ENCODE peak calls at places on chromosomes 5 and 9, in nine cellular contexts. S is ascending aorta, J is cardiac muscle cell, Q is right cardiac atrium, C is neuronal stem cell, N is testis, H is astrocyte, A is MM.1S, O is A673. Z is an unnamed sample.

GRCh38 chr5:168424506-168425298 is 61.6 kb upstream of the RARS1 start:
- DNase-seq in N (no peak), C (no peak), J (no peak), S (no peak), A (no peak), Q (no peak), O (no peak), H (peak; percentile 72), Z (no peak)

GRCh38 chr5:10775646-10776045 is 14.6 kb upstream of the DAP start:
- DNase-seq in H (no peak), J (no peak), C (no peak), A (no peak), N (no peak), O (no peak), Q (no peak), S (no peak), Z (no peak)

GRCh38 chr5:6806668-6807067 is 93.4 kb downstream of the TENT4A start:
- DNase-seq in H (no peak), A (no peak), C (no peak), O (no peak), S (no peak), Q (no peak), J (no peak), N (no peak), Z (no peak)

GRCh38 chr9:134969401-134969800 is 51.7 kb upstream of the FCN1 start:
- DNase-seq in O (no peak), A (no peak), C (no peak), N (no peak), J (no peak), S (no peak), Q (no peak), H (no peak), Z (no peak)

GRCh38 chr9:101468116-101468515 is 32.5 kb upstream of the ALDOB start:
- DNase-seq in A (no peak), O (no peak), J (no peak), Q (no peak), H (no peak), N (no peak), S (no peak), C (no peak), Z (no peak)

GRCh38 chr5:112862085-112862484 is 998 bp downstream of the SRP19 start:
- DNase-seq in O (peak; percentile 17), C (no peak), S (no peak), A (no peak), N (no peak), H (no peak), J (no peak), Q (no peak), Z (peak; percentile 36)

GRCh38 chr9:82675605-82676004 is 387.3 kb downstream of the RASEF start:
- DNase-seq in Q (no peak), C (no peak), N (no peak), H (no peak), J (no peak), S (no peak), A (no peak), O (no peak), Z (no peak)

GRCh38 chr9:133464638-133465037 is 4.9 kb downstream of the CACFD1 start:
- DNase-seq in J (no peak), N (no peak), H (no peak), S (no peak), O (no peak), Q (no peak), A (no peak), C (no peak), Z (no peak)

GRCh38 chr5:751496-751895 is 33.0 kb downstream of the ZDHHC11B start:
- DNase-seq in C (no peak), N (no peak), S (no peak), A (no peak), J (no peak), H (no peak), O (no peak), Q (peak; percentile 12), Z (no peak)

GRCh38 chr5:68817696-68818695 is 275.8 kb upstream of the SLC30A5 start:
- DNase-seq in Q (no peak), C (no peak), S (no peak), H (no peak), A (no peak), J (no peak), O (no peak), N (no peak), Z (no peak)

GRCh38 chr5:16936150-16937022 is at the start of gene MYO10:
- DNase-seq in N (peak; percentile 91), H (peak; percentile 51), O (peak; percentile 85), A (no peak), J (peak; percentile 91), C (peak; percentile 93), Q (peak; percentile 77), S (no peak), Z (peak; percentile 87)

GRCh38 chr9:87062706-87063105 is 115.4 kb upstream of the GAS1 start:
- DNase-seq in S (no peak), J (no peak), C (no peak), H (no peak), A (no peak), Q (no peak), N (no peak), O (no peak), Z (no peak)

GRCh38 chr5:61737991-61738390 is 405.9 kb downstream of the ZSWIM6 start:
- DNase-seq in H (no peak), O (no peak), N (no peak), S (no peak), A (no peak), J (no peak), Q (no peak), C (no peak), Z (no peak)

GRCh38 chr5:6493681-6494454 is 45.2 kb downstream of the UBE2QL1 start:
- DNase-seq in H (no peak), Q (no peak), J (no peak), C (no peak), N (no peak), A (no peak), O (no peak), S (no peak), Z (no peak)

GRCh38 chr5:21236104-21236503 is 1248.1 kb upstream of the CDH18 start:
- DNase-seq in Q (no peak), A (no peak), J (no peak), H (no peak), C (no peak), N (no peak), S (no peak), O (no peak), Z (no peak)

GRCh38 chr5:5071554-5071953 is 68.6 kb upstream of the ADAMTS16 start:
- DNase-seq in O (no peak), S (no peak), N (no peak), C (no peak), H (no peak), Q (no peak), A (no peak), J (peak; percentile 12), Z (no peak)

GRCh38 chr5:5066276-5067186 is 73.6 kb upstream of the ADAMTS16 start:
- DNase-seq in C (no peak), A (peak; percentile 67), O (peak; percentile 45), N (no peak), H (peak; percentile 18), J (no peak), Q (no peak), S (no peak), Z (no peak)

GRCh38 chr5:5065472-5065871 is 74.7 kb upstream of the ADAMTS16 start:
- DNase-seq in H (no peak), C (no peak), N (no peak), A (no peak), J (no peak), S (no peak), Q (no peak), O (no peak), Z (no peak)

DNA sequence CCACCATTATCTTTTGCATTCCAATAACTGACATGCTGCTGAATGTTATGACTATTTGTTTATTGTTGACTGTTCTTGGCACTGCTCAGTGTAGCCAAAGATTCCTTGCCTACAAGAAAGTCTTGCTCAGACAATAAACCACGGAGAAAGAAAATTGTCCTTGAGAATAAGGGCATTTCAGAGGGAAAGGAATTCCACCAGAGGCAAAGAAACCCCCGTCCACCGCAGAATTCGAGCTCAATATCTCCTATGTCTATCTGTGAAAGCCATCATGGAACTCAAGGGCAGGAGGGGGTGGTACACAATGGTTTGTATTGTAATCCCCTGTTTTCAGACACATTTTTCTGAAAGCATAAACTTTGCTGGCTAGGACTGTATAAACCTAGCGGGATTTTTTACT is 70.3 kb upstream of the ADAMTS16 start:
- DNase-seq in N (no peak), H (no peak), Q (no peak), O (no peak), J (no peak), A (no peak), S (no peak), C (no peak), Z (no peak)
- H3K27me3 ChIP-seq in N (no peaks in the 10 kb centered on the region), H (peaks cover 4% of the 10 kb centered on the region), Q (no peaks in the 10 kb centered on the region), O (peaks cover 59% of the 10 kb centered on the region), J (no peaks in the 10 kb centered on the region), A (no peaks in the 10 kb centered on the region), S (no peaks in the 10 kb centered on the region), C (no peaks in the 10 kb centered on the region), Z (no peaks in the 10 kb centered on the region)

GRCh38 chr9:74497750-74498615 is 848 bp downstream of the RORB start:
- DNase-seq in N (no peak), A (peak; percentile 37), H (peak; percentile 51), O (peak; percentile 12), C (peak; percentile 46), Q (no peak), S (no peak), J (peak; percentile 44), Z (no peak)
- H3K27me3 ChIP-seq in N (no peaks in the 10 kb centered on the region), A (peaks cover 6% of the 10 kb centered on the region), H (peaks cover 14% of the 10 kb centered on the region), O (peaks cover 84% of the 10 kb centered on the region), C (peaks cover 8% of the 10 kb centered on the region), Q (no peaks in the 10 kb centered on the region), S (no peaks in the 10 kb centered on the region), J (peaks cover 92% of the 10 kb centered on the region), Z (peaks cover 70% of the 10 kb centered on the region)

GRCh38 chr9:36744678-36745077 is 172.0 kb downstream of the MELK start:
- DNase-seq in C (no peak), A (no peak), S (no peak), J (no peak), Q (no peak), N (no peak), O (no peak), H (no peak), Z (no peak)
- H3K27me3 ChIP-seq in C (no peaks in the 10 kb centered on the region), A (peaks cover 14% of the 10 kb centered on the region), S (no peaks in the 10 kb centered on the region), J (peaks cover 8% of the 10 kb centered on the region), Q (no peaks in the 10 kb centered on the region), N (no peaks in the 10 kb centered on the region), O (peaks cover 21% of the 10 kb centered on the region), H (peaks cover 24% of the 10 kb centered on the region), Z (peaks cover 18% of the 10 kb centered on the region)

DNA sequence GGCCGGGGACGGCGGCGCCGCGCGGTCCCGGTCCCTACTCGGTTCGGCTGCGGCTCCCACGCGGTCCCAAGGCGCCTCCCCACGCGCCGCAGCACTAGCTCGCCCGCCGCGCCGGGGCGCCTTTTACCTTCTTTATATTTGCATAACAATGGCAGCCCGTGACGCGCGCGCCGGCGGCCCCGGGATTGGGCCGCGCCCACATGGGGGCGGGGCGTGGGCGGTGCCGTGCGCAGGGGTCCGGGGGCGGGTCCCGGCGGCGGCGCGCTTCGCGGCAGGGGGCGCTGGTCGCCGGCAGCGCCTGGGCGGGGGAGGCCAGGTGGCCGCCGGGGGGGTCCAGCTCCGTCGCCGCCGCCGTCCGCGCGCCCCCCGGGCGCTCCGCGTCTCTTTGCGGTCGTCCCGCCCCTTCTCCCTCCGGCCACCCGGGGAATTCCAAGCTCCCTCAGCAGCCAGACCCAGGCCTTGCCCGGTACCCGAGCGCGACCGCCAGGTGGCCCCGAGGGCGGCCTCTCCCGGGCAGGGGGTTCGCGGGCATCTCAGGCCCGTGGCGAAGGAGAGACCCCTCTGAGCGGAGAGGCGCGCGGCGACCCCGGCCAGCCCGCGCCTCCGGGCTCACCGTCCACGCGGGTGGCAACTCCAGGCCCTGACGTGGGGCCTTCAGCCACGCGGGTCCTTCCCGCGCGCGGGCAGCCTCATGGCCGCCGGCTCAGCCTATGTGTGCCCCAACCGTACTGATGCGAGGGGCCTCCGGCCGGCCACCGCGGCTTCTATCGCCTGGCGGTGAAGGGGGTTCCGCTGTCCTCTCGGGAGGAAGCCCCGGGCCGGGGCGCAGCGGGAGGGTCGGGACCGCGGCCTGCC is at the start of gene NRARP:
- DNase-seq in O (peak; percentile 90), Q (peak; percentile 91), J (peak; percentile 95), H (peak; percentile 49), A (peak; percentile 87), C (peak; percentile 86), S (peak; percentile 54), N (peak; percentile 96), Z (peak; percentile 76)
- H3K27me3 ChIP-seq in O (no peaks in the 10 kb centered on the region), Q (no peaks in the 10 kb centered on the region), J (peaks cover 22% of the 10 kb centered on the region), H (peaks cover 8% of the 10 kb centered on the region), A (peaks cover 55% of the 10 kb centered on the region), C (no peaks in the 10 kb centered on the region), S (peaks cover 4% of the 10 kb centered on the region), N (no peaks in the 10 kb centered on the region), Z (no peaks in the 10 kb centered on the region)